ENCODE peak calls at places on chromosomes 3 and 15, in nine cellular contexts. One of them, this sample, is unnamed.

GRCh38 chr3:31405515-31405914 is 127.2 kb upstream of the STT3B start:
- DNase-seq in GM10248: no peak
- DNase-seq in stimulated activated CD8-positive, alpha-beta memory T cell treated with anti-CD3 and anti-CD28 coated beads, Interleukin-2, amount 100 ng/mL, for 1 hour: no peak
- DNase-seq in astrocyte of the spinal cord: no peak
- DNase-seq in Right ventricle myocardium inferior: no peak
- DNase-seq in activated CD8-positive, alpha-beta memory T cell treated with anti-CD3 and anti-CD28 coated beads, Interleukin-2, amount 50 U/mL, for 48 hours: no peak
- DNase-seq in T-helper 2 cell: no peak
- DNase-seq in activated naive CD8-positive, alpha-beta T cell treated with anti-CD3 and anti-CD28 coated beads, Interleukin-2, amount 50 U/mL, for 16 hours: no peak
- DNase-seq in fibroblast of mammary gland: no peak
- DNase-seq in this sample: no peak

GRCh38 chr3:133469140-133469731 is 69.4 kb downstream of the BFSP2 start:
- DNase-seq in GM10248: peak
- DNase-seq in activated CD8-positive, alpha-beta memory T cell treated with anti-CD3 and anti-CD28 coated beads, Interleukin-2, amount 50 U/mL, for 48 hours: no peak
- DNase-seq in activated naive CD8-positive, alpha-beta T cell treated with anti-CD3 and anti-CD28 coated beads, Interleukin-2, amount 50 U/mL, for 16 hours: no peak
- DNase-seq in T-helper 2 cell: no peak
- DNase-seq in fibroblast of mammary gland: peak
- DNase-seq in stimulated activated CD8-positive, alpha-beta memory T cell treated with anti-CD3 and anti-CD28 coated beads, Interleukin-2, amount 100 ng/mL, for 1 hour: no peak
- DNase-seq in Right ventricle myocardium inferior: no peak
- DNase-seq in astrocyte of the spinal cord: no peak
- DNase-seq in this sample: no peak

GRCh38 chr3:51268132-51268531 is 117.0 kb upstream of the MANF start:
- DNase-seq in GM10248: no peak
- DNase-seq in T-helper 2 cell: no peak
- DNase-seq in astrocyte of the spinal cord: no peak
- DNase-seq in fibroblast of mammary gland: no peak
- DNase-seq in activated CD8-positive, alpha-beta memory T cell treated with anti-CD3 and anti-CD28 coated beads, Interleukin-2, amount 50 U/mL, for 48 hours: no peak
- DNase-seq in stimulated activated CD8-positive, alpha-beta memory T cell treated with anti-CD3 and anti-CD28 coated beads, Interleukin-2, amount 100 ng/mL, for 1 hour: no peak
- DNase-seq in activated naive CD8-positive, alpha-beta T cell treated with anti-CD3 and anti-CD28 coated beads, Interleukin-2, amount 50 U/mL, for 16 hours: no peak
- DNase-seq in Right ventricle myocardium inferior: no peak
- DNase-seq in this sample: no peak

GRCh38 chr15:92650256-92650655 is 5.3 kb downstream of the FAM174B start:
- DNase-seq in Right ventricle myocardium inferior: no peak
- DNase-seq in activated naive CD8-positive, alpha-beta T cell treated with anti-CD3 and anti-CD28 coated beads, Interleukin-2, amount 50 U/mL, for 16 hours: no peak
- DNase-seq in activated CD8-positive, alpha-beta memory T cell treated with anti-CD3 and anti-CD28 coated beads, Interleukin-2, amount 50 U/mL, for 48 hours: no peak
- DNase-seq in stimulated activated CD8-positive, alpha-beta memory T cell treated with anti-CD3 and anti-CD28 coated beads, Interleukin-2, amount 100 ng/mL, for 1 hour: no peak
- DNase-seq in GM10248: no peak
- DNase-seq in T-helper 2 cell: no peak
- DNase-seq in fibroblast of mammary gland: no peak
- DNase-seq in astrocyte of the spinal cord: peak
- DNase-seq in this sample: peak

GRCh38 chr3:73614385-73614784 is 10.4 kb downstream of the PDZRN3 start:
- DNase-seq in GM10248: no peak
- DNase-seq in Right ventricle myocardium inferior: no peak
- DNase-seq in activated naive CD8-positive, alpha-beta T cell treated with anti-CD3 and anti-CD28 coated beads, Interleukin-2, amount 50 U/mL, for 16 hours: no peak
- DNase-seq in fibroblast of mammary gland: peak
- DNase-seq in astrocyte of the spinal cord: peak
- DNase-seq in stimulated activated CD8-positive, alpha-beta memory T cell treated with anti-CD3 and anti-CD28 coated beads, Interleukin-2, amount 100 ng/mL, for 1 hour: no peak
- DNase-seq in T-helper 2 cell: no peak
- DNase-seq in activated CD8-positive, alpha-beta memory T cell treated with anti-CD3 and anti-CD28 coated beads, Interleukin-2, amount 50 U/mL, for 48 hours: no peak
- DNase-seq in this sample: no peak

GRCh38 chr15:58138106-58138505 is at the start of gene AQP9:
- DNase-seq in fibroblast of mammary gland: peak
- DNase-seq in T-helper 2 cell: no peak
- DNase-seq in GM10248: no peak
- DNase-seq in activated CD8-positive, alpha-beta memory T cell treated with anti-CD3 and anti-CD28 coated beads, Interleukin-2, amount 50 U/mL, for 48 hours: no peak
- DNase-seq in astrocyte of the spinal cord: no peak
- DNase-seq in Right ventricle myocardium inferior: no peak
- DNase-seq in stimulated activated CD8-positive, alpha-beta memory T cell treated with anti-CD3 and anti-CD28 coated beads, Interleukin-2, amount 100 ng/mL, for 1 hour: no peak
- DNase-seq in activated naive CD8-positive, alpha-beta T cell treated with anti-CD3 and anti-CD28 coated beads, Interleukin-2, amount 50 U/mL, for 16 hours: no peak
- DNase-seq in this sample: no peak

GRCh38 chr3:52088445-52089367 is 32.3 kb upstream of the DUSP7 start:
- DNase-seq in Right ventricle myocardium inferior: peak
- DNase-seq in GM10248: no peak
- DNase-seq in T-helper 2 cell: peak
- DNase-seq in activated naive CD8-positive, alpha-beta T cell treated with anti-CD3 and anti-CD28 coated beads, Interleukin-2, amount 50 U/mL, for 16 hours: no peak
- DNase-seq in fibroblast of mammary gland: peak
- DNase-seq in astrocyte of the spinal cord: peak
- DNase-seq in stimulated activated CD8-positive, alpha-beta memory T cell treated with anti-CD3 and anti-CD28 coated beads, Interleukin-2, amount 100 ng/mL, for 1 hour: no peak
- DNase-seq in activated CD8-positive, alpha-beta memory T cell treated with anti-CD3 and anti-CD28 coated beads, Interleukin-2, amount 50 U/mL, for 48 hours: no peak
- DNase-seq in this sample: no peak

GRCh38 chr3:119595639-119596329 is 1.9 kb upstream of the PLA1A start:
- DNase-seq in activated naive CD8-positive, alpha-beta T cell treated with anti-CD3 and anti-CD28 coated beads, Interleukin-2, amount 50 U/mL, for 16 hours: no peak
- DNase-seq in T-helper 2 cell: no peak
- DNase-seq in Right ventricle myocardium inferior: no peak
- DNase-seq in fibroblast of mammary gland: peak
- DNase-seq in stimulated activated CD8-positive, alpha-beta memory T cell treated with anti-CD3 and anti-CD28 coated beads, Interleukin-2, amount 100 ng/mL, for 1 hour: no peak
- DNase-seq in astrocyte of the spinal cord: peak
- DNase-seq in activated CD8-positive, alpha-beta memory T cell treated with anti-CD3 and anti-CD28 coated beads, Interleukin-2, amount 50 U/mL, for 48 hours: no peak
- DNase-seq in GM10248: no peak
- DNase-seq in this sample: no peak

GRCh38 chr3:15638891-15639262 is 37.3 kb downstream of the BTD start:
- DNase-seq in activated naive CD8-positive, alpha-beta T cell treated with anti-CD3 and anti-CD28 coated beads, Interleukin-2, amount 50 U/mL, for 16 hours: no peak
- DNase-seq in Right ventricle myocardium inferior: no peak
- DNase-seq in stimulated activated CD8-positive, alpha-beta memory T cell treated with anti-CD3 and anti-CD28 coated beads, Interleukin-2, amount 100 ng/mL, for 1 hour: no peak
- DNase-seq in GM10248: no peak
- DNase-seq in astrocyte of the spinal cord: no peak
- DNase-seq in T-helper 2 cell: no peak
- DNase-seq in activated CD8-positive, alpha-beta memory T cell treated with anti-CD3 and anti-CD28 coated beads, Interleukin-2, amount 50 U/mL, for 48 hours: no peak
- DNase-seq in fibroblast of mammary gland: no peak
- DNase-seq in this sample: no peak

GRCh38 chr3:182829761-182830405 is 36.6 kb downstream of the ATP11B start:
- DNase-seq in stimulated activated CD8-positive, alpha-beta memory T cell treated with anti-CD3 and anti-CD28 coated beads, Interleukin-2, amount 100 ng/mL, for 1 hour: no peak
- DNase-seq in activated CD8-positive, alpha-beta memory T cell treated with anti-CD3 and anti-CD28 coated beads, Interleukin-2, amount 50 U/mL, for 48 hours: no peak
- DNase-seq in astrocyte of the spinal cord: no peak
- DNase-seq in fibroblast of mammary gland: no peak
- DNase-seq in activated naive CD8-positive, alpha-beta T cell treated with anti-CD3 and anti-CD28 coated beads, Interleukin-2, amount 50 U/mL, for 16 hours: no peak
- DNase-seq in Right ventricle myocardium inferior: no peak
- DNase-seq in GM10248: no peak
- DNase-seq in T-helper 2 cell: no peak
- DNase-seq in this sample: no peak

GRCh38 chr3:189849262-189849661 is 218.1 kb downstream of the TP63 start:
- DNase-seq in GM10248: no peak
- DNase-seq in T-helper 2 cell: peak
- DNase-seq in fibroblast of mammary gland: no peak
- DNase-seq in stimulated activated CD8-positive, alpha-beta memory T cell treated with anti-CD3 and anti-CD28 coated beads, Interleukin-2, amount 100 ng/mL, for 1 hour: no peak
- DNase-seq in Right ventricle myocardium inferior: no peak
- DNase-seq in activated CD8-positive, alpha-beta memory T cell treated with anti-CD3 and anti-CD28 coated beads, Interleukin-2, amount 50 U/mL, for 48 hours: no peak
- DNase-seq in activated naive CD8-positive, alpha-beta T cell treated with anti-CD3 and anti-CD28 coated beads, Interleukin-2, amount 50 U/mL, for 16 hours: no peak
- DNase-seq in astrocyte of the spinal cord: no peak
- DNase-seq in this sample: no peak

GRCh38 chr15:78431955-78432354 is 6.1 kb upstream of the IREB2 start:
- DNase-seq in GM10248: no peak
- DNase-seq in Right ventricle myocardium inferior: no peak
- DNase-seq in T-helper 2 cell: no peak
- DNase-seq in activated naive CD8-positive, alpha-beta T cell treated with anti-CD3 and anti-CD28 coated beads, Interleukin-2, amount 50 U/mL, for 16 hours: no peak
- DNase-seq in activated CD8-positive, alpha-beta memory T cell treated with anti-CD3 and anti-CD28 coated beads, Interleukin-2, amount 50 U/mL, for 48 hours: peak
- DNase-seq in stimulated activated CD8-positive, alpha-beta memory T cell treated with anti-CD3 and anti-CD28 coated beads, Interleukin-2, amount 100 ng/mL, for 1 hour: no peak
- DNase-seq in fibroblast of mammary gland: no peak
- DNase-seq in astrocyte of the spinal cord: no peak
- DNase-seq in this sample: no peak

GRCh38 chr3:139127101-139127500 is 82.4 kb upstream of the PRR23C start:
- DNase-seq in activated naive CD8-positive, alpha-beta T cell treated with anti-CD3 and anti-CD28 coated beads, Interleukin-2, amount 50 U/mL, for 16 hours: no peak
- DNase-seq in astrocyte of the spinal cord: peak
- DNase-seq in T-helper 2 cell: peak
- DNase-seq in Right ventricle myocardium inferior: no peak
- DNase-seq in GM10248: no peak
- DNase-seq in activated CD8-positive, alpha-beta memory T cell treated with anti-CD3 and anti-CD28 coated beads, Interleukin-2, amount 50 U/mL, for 48 hours: no peak
- DNase-seq in fibroblast of mammary gland: peak
- DNase-seq in stimulated activated CD8-positive, alpha-beta memory T cell treated with anti-CD3 and anti-CD28 coated beads, Interleukin-2, amount 100 ng/mL, for 1 hour: no peak
- DNase-seq in this sample: no peak

GRCh38 chr15:73955851-73956250 is 29.6 kb downstream of the LOXL1 start:
- DNase-seq in GM10248: no peak
- DNase-seq in activated CD8-positive, alpha-beta memory T cell treated with anti-CD3 and anti-CD28 coated beads, Interleukin-2, amount 50 U/mL, for 48 hours: no peak
- DNase-seq in stimulated activated CD8-positive, alpha-beta memory T cell treated with anti-CD3 and anti-CD28 coated beads, Interleukin-2, amount 100 ng/mL, for 1 hour: no peak
- DNase-seq in fibroblast of mammary gland: no peak
- DNase-seq in astrocyte of the spinal cord: no peak
- DNase-seq in T-helper 2 cell: no peak
- DNase-seq in Right ventricle myocardium inferior: no peak
- DNase-seq in activated naive CD8-positive, alpha-beta T cell treated with anti-CD3 and anti-CD28 coated beads, Interleukin-2, amount 50 U/mL, for 16 hours: no peak
- DNase-seq in this sample: no peak

GRCh38 chr15:78437762-78438594 is at the start of gene IREB2:
- DNase-seq in T-helper 2 cell: peak
- DNase-seq in GM10248: peak
- DNase-seq in activated CD8-positive, alpha-beta memory T cell treated with anti-CD3 and anti-CD28 coated beads, Interleukin-2, amount 50 U/mL, for 48 hours: peak
- DNase-seq in activated naive CD8-positive, alpha-beta T cell treated with anti-CD3 and anti-CD28 coated beads, Interleukin-2, amount 50 U/mL, for 16 hours: peak
- DNase-seq in stimulated activated CD8-positive, alpha-beta memory T cell treated with anti-CD3 and anti-CD28 coated beads, Interleukin-2, amount 100 ng/mL, for 1 hour: peak
- DNase-seq in Right ventricle myocardium inferior: peak
- DNase-seq in astrocyte of the spinal cord: peak
- DNase-seq in fibroblast of mammary gland: peak
- DNase-seq in this sample: peak

GRCh38 chr3:46746711-46747110 is 29.0 kb upstream of the PRSS50 start:
- DNase-seq in activated CD8-positive, alpha-beta memory T cell treated with anti-CD3 and anti-CD28 coated beads, Interleukin-2, amount 50 U/mL, for 48 hours: no peak
- DNase-seq in GM10248: no peak
- DNase-seq in T-helper 2 cell: no peak
- DNase-seq in Right ventricle myocardium inferior: no peak
- DNase-seq in activated naive CD8-positive, alpha-beta T cell treated with anti-CD3 and anti-CD28 coated beads, Interleukin-2, amount 50 U/mL, for 16 hours: no peak
- DNase-seq in astrocyte of the spinal cord: no peak
- DNase-seq in stimulated activated CD8-positive, alpha-beta memory T cell treated with anti-CD3 and anti-CD28 coated beads, Interleukin-2, amount 100 ng/mL, for 1 hour: no peak
- DNase-seq in fibroblast of mammary gland: no peak
- DNase-seq in this sample: no peak

GRCh38 chr3:59320080-59320479 is 270.3 kb upstream of the CFAP20DC start:
- DNase-seq in activated CD8-positive, alpha-beta memory T cell treated with anti-CD3 and anti-CD28 coated beads, Interleukin-2, amount 50 U/mL, for 48 hours: no peak
- DNase-seq in T-helper 2 cell: no peak
- DNase-seq in astrocyte of the spinal cord: no peak
- DNase-seq in Right ventricle myocardium inferior: no peak
- DNase-seq in fibroblast of mammary gland: no peak
- DNase-seq in activated naive CD8-positive, alpha-beta T cell treated with anti-CD3 and anti-CD28 coated beads, Interleukin-2, amount 50 U/mL, for 16 hours: no peak
- DNase-seq in stimulated activated CD8-positive, alpha-beta memory T cell treated with anti-CD3 and anti-CD28 coated beads, Interleukin-2, amount 100 ng/mL, for 1 hour: no peak
- DNase-seq in GM10248: no peak
- DNase-seq in this sample: no peak

GRCh38 chr3:195809291-195809785 is 2.4 kb downstream of the MUC4 start:
- DNase-seq in Right ventricle myocardium inferior: no peak
- DNase-seq in activated naive CD8-positive, alpha-beta T cell treated with anti-CD3 and anti-CD28 coated beads, Interleukin-2, amount 50 U/mL, for 16 hours: no peak
- DNase-seq in activated CD8-positive, alpha-beta memory T cell treated with anti-CD3 and anti-CD28 coated beads, Interleukin-2, amount 50 U/mL, for 48 hours: no peak
- DNase-seq in T-helper 2 cell: no peak
- DNase-seq in stimulated activated CD8-positive, alpha-beta memory T cell treated with anti-CD3 and anti-CD28 coated beads, Interleukin-2, amount 100 ng/mL, for 1 hour: no peak
- DNase-seq in astrocyte of the spinal cord: no peak
- DNase-seq in GM10248: no peak
- DNase-seq in fibroblast of mammary gland: no peak
- DNase-seq in this sample: no peak

GRCh38 chr3:129291487-129291886 is 12.8 kb downstream of the HMCES start:
- DNase-seq in astrocyte of the spinal cord: no peak
- DNase-seq in activated naive CD8-positive, alpha-beta T cell treated with anti-CD3 and anti-CD28 coated beads, Interleukin-2, amount 50 U/mL, for 16 hours: no peak
- DNase-seq in Right ventricle myocardium inferior: no peak
- DNase-seq in fibroblast of mammary gland: peak
- DNase-seq in activated CD8-positive, alpha-beta memory T cell treated with anti-CD3 and anti-CD28 coated beads, Interleukin-2, amount 50 U/mL, for 48 hours: no peak
- DNase-seq in GM10248: no peak
- DNase-seq in T-helper 2 cell: no peak
- DNase-seq in stimulated activated CD8-positive, alpha-beta memory T cell treated with anti-CD3 and anti-CD28 coated beads, Interleukin-2, amount 100 ng/mL, for 1 hour: no peak
- DNase-seq in this sample: no peak

GRCh38 chr3:150107429-150108175 is 136.9 kb upstream of the PFN2 start:
- DNase-seq in fibroblast of mammary gland: peak
- DNase-seq in GM10248: no peak
- DNase-seq in activated CD8-positive, alpha-beta memory T cell treated with anti-CD3 and anti-CD28 coated beads, Interleukin-2, amount 50 U/mL, for 48 hours: no peak
- DNase-seq in astrocyte of the spinal cord: peak
- DNase-seq in stimulated activated CD8-positive, alpha-beta memory T cell treated with anti-CD3 and anti-CD28 coated beads, Interleukin-2, amount 100 ng/mL, for 1 hour: no peak
- DNase-seq in activated naive CD8-positive, alpha-beta T cell treated with anti-CD3 and anti-CD28 coated beads, Interleukin-2, amount 50 U/mL, for 16 hours: no peak
- DNase-seq in Right ventricle myocardium inferior: no peak
- DNase-seq in T-helper 2 cell: no peak
- DNase-seq in this sample: no peak

GRCh38 chr3:150747909-150748568 is 14.9 kb downstream of the SIAH2 start:
- DNase-seq in Right ventricle myocardium inferior: no peak
- DNase-seq in GM10248: no peak
- DNase-seq in fibroblast of mammary gland: no peak
- DNase-seq in activated CD8-positive, alpha-beta memory T cell treated with anti-CD3 and anti-CD28 coated beads, Interleukin-2, amount 50 U/mL, for 48 hours: no peak
- DNase-seq in activated naive CD8-positive, alpha-beta T cell treated with anti-CD3 and anti-CD28 coated beads, Interleukin-2, amount 50 U/mL, for 16 hours: no peak
- DNase-seq in stimulated activated CD8-positive, alpha-beta memory T cell treated with anti-CD3 and anti-CD28 coated beads, Interleukin-2, amount 100 ng/mL, for 1 hour: no peak
- DNase-seq in astrocyte of the spinal cord: no peak
- DNase-seq in T-helper 2 cell: no peak
- DNase-seq in this sample: no peak

GRCh38 chr3:12479919-12480425 is 4.3 kb upstream of the TSEN2 start:
- DNase-seq in Right ventricle myocardium inferior: no peak
- DNase-seq in T-helper 2 cell: peak
- DNase-seq in GM10248: peak
- DNase-seq in activated naive CD8-positive, alpha-beta T cell treated with anti-CD3 and anti-CD28 coated beads, Interleukin-2, amount 50 U/mL, for 16 hours: no peak
- DNase-seq in astrocyte of the spinal cord: peak
- DNase-seq in activated CD8-positive, alpha-beta memory T cell treated with anti-CD3 and anti-CD28 coated beads, Interleukin-2, amount 50 U/mL, for 48 hours: no peak
- DNase-seq in stimulated activated CD8-positive, alpha-beta memory T cell treated with anti-CD3 and anti-CD28 coated beads, Interleukin-2, amount 100 ng/mL, for 1 hour: no peak
- DNase-seq in fibroblast of mammary gland: peak
- DNase-seq in this sample: no peak

GRCh38 chr3:9876991-9877390 is 3.1 kb downstream of the CIDEC start:
- DNase-seq in T-helper 2 cell: no peak
- DNase-seq in activated naive CD8-positive, alpha-beta T cell treated with anti-CD3 and anti-CD28 coated beads, Interleukin-2, amount 50 U/mL, for 16 hours: no peak
- DNase-seq in Right ventricle myocardium inferior: no peak
- DNase-seq in activated CD8-positive, alpha-beta memory T cell treated with anti-CD3 and anti-CD28 coated beads, Interleukin-2, amount 50 U/mL, for 48 hours: no peak
- DNase-seq in astrocyte of the spinal cord: no peak
- DNase-seq in stimulated activated CD8-positive, alpha-beta memory T cell treated with anti-CD3 and anti-CD28 coated beads, Interleukin-2, amount 100 ng/mL, for 1 hour: no peak
- DNase-seq in fibroblast of mammary gland: no peak
- DNase-seq in GM10248: no peak
- DNase-seq in this sample: no peak

GRCh38 chr3:188253123-188253793 is 99.3 kb downstream of the LPP start:
- DNase-seq in activated CD8-positive, alpha-beta memory T cell treated with anti-CD3 and anti-CD28 coated beads, Interleukin-2, amount 50 U/mL, for 48 hours: no peak
- DNase-seq in astrocyte of the spinal cord: no peak
- DNase-seq in fibroblast of mammary gland: no peak
- DNase-seq in GM10248: no peak
- DNase-seq in stimulated activated CD8-positive, alpha-beta memory T cell treated with anti-CD3 and anti-CD28 coated beads, Interleukin-2, amount 100 ng/mL, for 1 hour: no peak
- DNase-seq in activated naive CD8-positive, alpha-beta T cell treated with anti-CD3 and anti-CD28 coated beads, Interleukin-2, amount 50 U/mL, for 16 hours: no peak
- DNase-seq in T-helper 2 cell: peak
- DNase-seq in Right ventricle myocardium inferior: no peak
- DNase-seq in this sample: no peak

GRCh38 chr3:123618768-123619484 is 34.1 kb upstream of the HACD2 start:
- DNase-seq in T-helper 2 cell: no peak
- DNase-seq in stimulated activated CD8-positive, alpha-beta memory T cell treated with anti-CD3 and anti-CD28 coated beads, Interleukin-2, amount 100 ng/mL, for 1 hour: no peak
- DNase-seq in GM10248: no peak
- DNase-seq in activated naive CD8-positive, alpha-beta T cell treated with anti-CD3 and anti-CD28 coated beads, Interleukin-2, amount 50 U/mL, for 16 hours: no peak
- DNase-seq in astrocyte of the spinal cord: peak
- DNase-seq in activated CD8-positive, alpha-beta memory T cell treated with anti-CD3 and anti-CD28 coated beads, Interleukin-2, amount 50 U/mL, for 48 hours: no peak
- DNase-seq in Right ventricle myocardium inferior: peak
- DNase-seq in fibroblast of mammary gland: peak
- DNase-seq in this sample: peak

GRCh38 chr15:52137432-52138357 is 25.1 kb upstream of the BCL2L10 start:
- DNase-seq in T-helper 2 cell: no peak
- DNase-seq in astrocyte of the spinal cord: no peak
- DNase-seq in activated CD8-positive, alpha-beta memory T cell treated with anti-CD3 and anti-CD28 coated beads, Interleukin-2, amount 50 U/mL, for 48 hours: peak
- DNase-seq in stimulated activated CD8-positive, alpha-beta memory T cell treated with anti-CD3 and anti-CD28 coated beads, Interleukin-2, amount 100 ng/mL, for 1 hour: no peak
- DNase-seq in GM10248: no peak
- DNase-seq in fibroblast of mammary gland: no peak
- DNase-seq in activated naive CD8-positive, alpha-beta T cell treated with anti-CD3 and anti-CD28 coated beads, Interleukin-2, amount 50 U/mL, for 16 hours: no peak
- DNase-seq in Right ventricle myocardium inferior: no peak
- DNase-seq in this sample: no peak

GRCh38 chr3:72411843-72412242 is 436.4 kb downstream of the SHQ1 start:
- DNase-seq in GM10248: no peak
- DNase-seq in astrocyte of the spinal cord: no peak
- DNase-seq in activated naive CD8-positive, alpha-beta T cell treated with anti-CD3 and anti-CD28 coated beads, Interleukin-2, amount 50 U/mL, for 16 hours: no peak
- DNase-seq in Right ventricle myocardium inferior: no peak
- DNase-seq in activated CD8-positive, alpha-beta memory T cell treated with anti-CD3 and anti-CD28 coated beads, Interleukin-2, amount 50 U/mL, for 48 hours: no peak
- DNase-seq in stimulated activated CD8-positive, alpha-beta memory T cell treated with anti-CD3 and anti-CD28 coated beads, Interleukin-2, amount 100 ng/mL, for 1 hour: no peak
- DNase-seq in T-helper 2 cell: peak
- DNase-seq in fibroblast of mammary gland: no peak
- DNase-seq in this sample: no peak

GRCh38 chr3:56197991-56198390 is 270.3 kb downstream of the ERC2 start:
- DNase-seq in fibroblast of mammary gland: no peak
- DNase-seq in activated naive CD8-positive, alpha-beta T cell treated with anti-CD3 and anti-CD28 coated beads, Interleukin-2, amount 50 U/mL, for 16 hours: no peak
- DNase-seq in Right ventricle myocardium inferior: no peak
- DNase-seq in astrocyte of the spinal cord: no peak
- DNase-seq in activated CD8-positive, alpha-beta memory T cell treated with anti-CD3 and anti-CD28 coated beads, Interleukin-2, amount 50 U/mL, for 48 hours: no peak
- DNase-seq in T-helper 2 cell: no peak
- DNase-seq in GM10248: no peak
- DNase-seq in stimulated activated CD8-positive, alpha-beta memory T cell treated with anti-CD3 and anti-CD28 coated beads, Interleukin-2, amount 100 ng/mL, for 1 hour: no peak
- DNase-seq in this sample: no peak

GRCh38 chr15:71705151-71705550 is 105.2 kb upstream of the NR2E3 start:
- DNase-seq in stimulated activated CD8-positive, alpha-beta memory T cell treated with anti-CD3 and anti-CD28 coated beads, Interleukin-2, amount 100 ng/mL, for 1 hour: no peak
- DNase-seq in T-helper 2 cell: no peak
- DNase-seq in Right ventricle myocardium inferior: no peak
- DNase-seq in astrocyte of the spinal cord: peak
- DNase-seq in fibroblast of mammary gland: no peak
- DNase-seq in activated CD8-positive, alpha-beta memory T cell treated with anti-CD3 and anti-CD28 coated beads, Interleukin-2, amount 50 U/mL, for 48 hours: no peak
- DNase-seq in activated naive CD8-positive, alpha-beta T cell treated with anti-CD3 and anti-CD28 coated beads, Interleukin-2, amount 50 U/mL, for 16 hours: no peak
- DNase-seq in GM10248: no peak
- DNase-seq in this sample: no peak

GRCh38 chr3:107740992-107741896 is 218.5 kb downstream of the BBX start:
- DNase-seq in activated CD8-positive, alpha-beta memory T cell treated with anti-CD3 and anti-CD28 coated beads, Interleukin-2, amount 50 U/mL, for 48 hours: no peak
- DNase-seq in stimulated activated CD8-positive, alpha-beta memory T cell treated with anti-CD3 and anti-CD28 coated beads, Interleukin-2, amount 100 ng/mL, for 1 hour: no peak
- DNase-seq in T-helper 2 cell: peak
- DNase-seq in fibroblast of mammary gland: peak
- DNase-seq in activated naive CD8-positive, alpha-beta T cell treated with anti-CD3 and anti-CD28 coated beads, Interleukin-2, amount 50 U/mL, for 16 hours: no peak
- DNase-seq in astrocyte of the spinal cord: peak
- DNase-seq in GM10248: no peak
- DNase-seq in Right ventricle myocardium inferior: no peak
- DNase-seq in this sample: no peak

GRCh38 chr3:110670407-110670806 is 401.2 kb upstream of the NECTIN3 start:
- DNase-seq in activated CD8-positive, alpha-beta memory T cell treated with anti-CD3 and anti-CD28 coated beads, Interleukin-2, amount 50 U/mL, for 48 hours: no peak
- DNase-seq in astrocyte of the spinal cord: no peak
- DNase-seq in activated naive CD8-positive, alpha-beta T cell treated with anti-CD3 and anti-CD28 coated beads, Interleukin-2, amount 50 U/mL, for 16 hours: no peak
- DNase-seq in Right ventricle myocardium inferior: no peak
- DNase-seq in stimulated activated CD8-positive, alpha-beta memory T cell treated with anti-CD3 and anti-CD28 coated beads, Interleukin-2, amount 100 ng/mL, for 1 hour: no peak
- DNase-seq in fibroblast of mammary gland: no peak
- DNase-seq in GM10248: no peak
- DNase-seq in T-helper 2 cell: no peak
- DNase-seq in this sample: no peak

This sample was measured in mesothelial cell of epicardium.